ENCODE peak calls at places on chromosomes 4 and X, in eight cellular contexts. F is prostate gland, E is adipocyte, L is GM13977, O is DND-41, C is HFFc6, B is posterior vena cava, X is GM19239. U is an unnamed sample.
A peak's percentile ranks its signal among the peaks of the same experiment; 100 is the strongest.

GRCh38 chr4:53480909-53481308 is 103.5 kb downstream of the FIP1L1 start:
- DNase-seq in F (no peak), E (no peak), L (no peak), O (no peak), C (peak; percentile 10), B (no peak), X (no peak), U (no peak)

GRCh38 chrX:68072016-68072415 is 361.3 kb downstream of the OPHN1 start:
- DNase-seq in F (no peak), E (peak; percentile 43), L (no peak), O (no peak), C (peak; percentile 1), B (no peak), X (no peak), U (no peak)

GRCh38 chrX:40952855-40953254 is 132.4 kb upstream of the USP9X start:
- DNase-seq in F (no peak), E (no peak), L (no peak), O (peak; percentile 50), C (no peak), B (no peak), X (no peak), U (no peak)

GRCh38 chrX:111086521-111087127 is 9.4 kb upstream of the PAK3 start:
- DNase-seq in F (no peak), E (no peak), L (no peak), O (no peak), C (no peak), B (no peak), X (no peak), U (no peak)

GRCh38 chr4:181613210-181613609 is 630.0 kb upstream of the TENM3 start:
- DNase-seq in F (no peak), E (no peak), L (no peak), O (no peak), C (no peak), B (no peak), X (no peak), U (no peak)

GRCh38 chr4:102165584-102165983 is 179.7 kb downstream of the SLC39A8 start:
- DNase-seq in F (no peak), E (no peak), L (no peak), O (no peak), C (no peak), B (no peak), X (no peak), U (no peak)

GRCh38 chr4:42341518-42342026 is 55.7 kb upstream of the SHISA3 start:
- DNase-seq in F (no peak), E (no peak), L (no peak), O (no peak), C (no peak), B (no peak), X (no peak), U (no peak)

GRCh38 chr4:147029296-147029695 is 83.6 kb upstream of the TTC29 start:
- DNase-seq in F (no peak), E (no peak), L (no peak), O (no peak), C (no peak), B (no peak), X (no peak), U (no peak)

GRCh38 chrX:1480082-1480785 is 27.5 kb upstream of the ASMTL start:
- DNase-seq in F (no peak), E (no peak), L (no peak), O (peak; percentile 2), C (no peak), B (no peak), X (no peak), U (no peak)

U was measured in hepatocyte.